ENCODE peak calls at places on chromosomes 16 and 17, in seven cellular contexts. R is MG63; O is brain microvascular endothelial cell; G is effector CD4-positive, alpha-beta T cell; K is activated effector memory CD4-positive, alpha-beta T cell treated with anti-CD3 and anti-CD28 coated beads, Interleukin-2, amount 50 U/mL, for 16 hours; S is mesendoderm; P is A549. X is an unnamed sample.

GRCh38 chr16:59478806-59479205 is 744.7 kb upstream of the GOT2 start:
- DNase-seq in R (peak), O (no peak), G (no peak), K (no peak), S (no peak), P (no peak), X (no peak)

GRCh38 chr16:54923055-54923473 is 7.6 kb upstream of the IRX5 start:
- DNase-seq in R (no peak), O (no peak), G (no peak), K (no peak), S (no peak), P (no peak), X (no peak)

GRCh38 chr16:23282508-23282907 is 19.6 kb upstream of the SCNN1B start:
- DNase-seq in R (no peak), O (no peak), G (no peak), K (no peak), S (peak), P (no peak), X (no peak)

GRCh38 chr16:55056585-55057520 is 126.2 kb downstream of the IRX5 start:
- DNase-seq in R (peak), O (no peak), G (no peak), K (no peak), S (peak), P (peak), X (no peak)

GRCh38 chr16:27235055-27235937 is 32.0 kb downstream of the KDM8 start:
- DNase-seq in R (peak), O (peak), G (peak), K (peak), S (peak), P (peak), X (peak)

GRCh38 chr17:76506408-76507328 is 5.4 kb upstream of the RHBDF2 start:
- DNase-seq in R (peak), O (peak), G (peak), K (peak), S (peak), P (peak), X (peak)

GRCh38 chr16:424623-425081 is 797 bp upstream of the RAB11FIP3 start:
- DNase-seq in R (peak), O (no peak), G (no peak), K (no peak), S (no peak), P (peak), X (no peak)

GRCh38 chr17:29216856-29217255 is 29.8 kb upstream of the CRYBA1 start:
- DNase-seq in R (no peak), O (no peak), G (no peak), K (no peak), S (no peak), P (no peak), X (no peak)

GRCh38 chr16:4212207-4212933 is 29.5 kb downstream of the SRL start:
- DNase-seq in R (no peak), O (no peak), G (no peak), K (no peak), S (no peak), P (no peak), X (no peak)

GRCh38 chr16:88764913-88765349 is 20.1 kb downstream of the PIEZO1 start:
- DNase-seq in R (no peak), O (peak), G (no peak), K (no peak), S (peak), P (no peak), X (no peak)

GRCh38 chr17:82051776-82052637 is at the start of the genes GPS1 and RFNG:
- DNase-seq in R (peak), O (no peak), G (peak), K (peak), S (peak), P (peak), X (peak)

GRCh38 chr17:48748728-48749566 is 20.4 kb upstream of the HOXB13 start:
- DNase-seq in R (no peak), O (no peak), G (no peak), K (no peak), S (no peak), P (no peak), X (no peak)

GRCh38 chr16:17992416-17992815 is 344.1 kb downstream of the NPIPA8 start:
- DNase-seq in R (no peak), O (no peak), G (no peak), K (no peak), S (no peak), P (no peak), X (no peak)

GRCh38 chr17:59519132-59519531 is 46.3 kb upstream of the DHX40 start:
- DNase-seq in R (no peak), O (no peak), G (no peak), K (no peak), S (no peak), P (no peak), X (no peak)

GRCh38 chr16:6249863-6250262 is 1082.8 kb upstream of the RBFOX1 start:
- DNase-seq in R (no peak), O (no peak), G (no peak), K (no peak), S (peak), P (no peak), X (no peak)

GRCh38 chr17:78144736-78145641 is 1.2 kb upstream of the C17orf99 start:
- DNase-seq in R (no peak), O (no peak), G (no peak), K (no peak), S (no peak), P (peak), X (no peak)

GRCh38 chr17:82751171-82751570 is 694 bp upstream of the TBCD start:
- DNase-seq in R (no peak), O (no peak), G (no peak), K (no peak), S (peak), P (no peak), X (no peak)

GRCh38 chr16:51133130-51133529 is 17.9 kb downstream of the SALL1 start:
- DNase-seq in R (no peak), O (no peak), G (no peak), K (no peak), S (peak), P (no peak), X (no peak)

GRCh38 chr16:57091200-57091989 is 988 bp upstream of the CPNE2 start:
- DNase-seq in R (peak), O (peak), G (no peak), K (no peak), S (peak), P (peak), X (no peak)

GRCh38 chr16:65667013-65667578 is 545.2 kb upstream of the CDH11 start:
- DNase-seq in R (no peak), O (peak), G (no peak), K (no peak), S (peak), P (no peak), X (no peak)

GRCh38 chr16:14015017-14015416 is 56.1 kb upstream of the MRTFB start:
- DNase-seq in R (no peak), O (no peak), G (no peak), K (no peak), S (no peak), P (no peak), X (no peak)

GRCh38 chr17:27956601-27957445 is 63.7 kb upstream of the LYRM9 start:
- DNase-seq in R (no peak), O (no peak), G (no peak), K (no peak), S (peak), P (no peak), X (no peak)

X was measured in naive thymus-derived CD4-positive, alpha-beta T cell.